ENCODE peak calls at places on chromosomes 1 and 21, in five cellular contexts. One of them, this sample, is unnamed.
A peak's percentile ranks its signal among the peaks of the same experiment; 100 is the strongest.

GRCh38 chr1:10978719-10979118 is 33.7 kb upstream of the TARDBP start:
- DNase-seq in breast epithelium: no peak
- DNase-seq in lower leg skin: no peak
- DNase-seq in testis: no peak
- DNase-seq in K562: no peak
- DNase-seq in this sample: no peak

GRCh38 chr1:240763771-240764170 is 151.8 kb upstream of the GREM2 start:
- DNase-seq in testis: no peak
- DNase-seq in K562: no peak
- DNase-seq in lower leg skin: no peak
- DNase-seq in breast epithelium: no peak
- DNase-seq in this sample: no peak

GRCh38 chr21:15908187-15908586 is 178.4 kb downstream of the USP25 start:
- DNase-seq in lower leg skin: no peak
- DNase-seq in testis: no peak
- DNase-seq in breast epithelium: no peak
- DNase-seq in K562: peak; percentile 11
- DNase-seq in this sample: no peak

GRCh38 chr1:16171314-16172223 is 15.7 kb upstream of the EPHA2 start:
- DNase-seq in lower leg skin: no peak
- DNase-seq in testis: no peak
- DNase-seq in breast epithelium: no peak
- DNase-seq in K562: no peak
- DNase-seq in this sample: no peak

GRCh38 chr1:11198851-11199628 is 9.9 kb downstream of the ANGPTL7 start:
- DNase-seq in testis: no peak
- DNase-seq in breast epithelium: no peak
- DNase-seq in lower leg skin: no peak
- DNase-seq in K562: no peak
- DNase-seq in this sample: no peak

GRCh38 chr1:119475866-119476439 is 31.1 kb upstream of the HSD3B1 start:
- DNase-seq in testis: peak; percentile 73
- DNase-seq in breast epithelium: peak; percentile 50
- DNase-seq in lower leg skin: peak; percentile 39
- DNase-seq in K562: peak; percentile 64
- DNase-seq in this sample: peak; percentile 30

GRCh38 chr1:59568158-59568935 is 246.4 kb upstream of the HOOK1 start:
- DNase-seq in K562: no peak
- DNase-seq in testis: no peak
- DNase-seq in lower leg skin: no peak
- DNase-seq in breast epithelium: no peak
- DNase-seq in this sample: no peak

GRCh38 chr1:15952317-15953258 is 23.3 kb downstream of the ZBTB17 start:
- DNase-seq in breast epithelium: no peak
- DNase-seq in lower leg skin: no peak
- DNase-seq in K562: peak; percentile 97
- DNase-seq in testis: no peak
- DNase-seq in this sample: peak; percentile 83

GRCh38 chr1:167566766-167567165 is 13.2 kb upstream of the CREG1 start:
- DNase-seq in lower leg skin: no peak
- DNase-seq in testis: no peak
- DNase-seq in K562: no peak
- DNase-seq in breast epithelium: no peak
- DNase-seq in this sample: no peak

GRCh38 chr1:29828526-29829447 is 592.5 kb downstream of the PTPRU start:
- DNase-seq in testis: no peak
- DNase-seq in breast epithelium: no peak
- DNase-seq in lower leg skin: no peak
- DNase-seq in K562: no peak
- DNase-seq in this sample: no peak

GRCh38 chr1:27527857-27528700 is 38.1 kb upstream of the WASF2 start:
- DNase-seq in K562: no peak
- DNase-seq in breast epithelium: no peak
- DNase-seq in lower leg skin: peak; percentile 71
- DNase-seq in testis: peak; percentile 70
- DNase-seq in this sample: peak; percentile 71

GRCh38 chr1:76390451-76390850 is 315.9 kb downstream of the ST6GALNAC3 start:
- DNase-seq in testis: no peak
- DNase-seq in lower leg skin: peak; percentile 14
- DNase-seq in breast epithelium: peak; percentile 55
- DNase-seq in K562: no peak
- DNase-seq in this sample: no peak

GRCh38 chr1:41382531-41383090 is 21.4 kb downstream of the FOXO6 start:
- DNase-seq in testis: no peak
- DNase-seq in lower leg skin: no peak
- DNase-seq in breast epithelium: peak; percentile 62
- DNase-seq in K562: no peak
- DNase-seq in this sample: no peak

GRCh38 chr1:87334351-87335174 is 5.9 kb downstream of the LMO4 start:
- DNase-seq in breast epithelium: no peak
- DNase-seq in lower leg skin: no peak
- DNase-seq in testis: peak; percentile 43
- DNase-seq in K562: peak; percentile 57
- DNase-seq in this sample: peak; percentile 56

GRCh38 chr1:171055966-171056643 is 34.6 kb upstream of the FMO3 start:
- DNase-seq in testis: no peak
- DNase-seq in K562: no peak
- DNase-seq in breast epithelium: no peak
- DNase-seq in lower leg skin: no peak
- DNase-seq in this sample: no peak

GRCh38 chr1:162560303-162561036 is 1.1 kb upstream of the UAP1 start:
- DNase-seq in K562: peak; percentile 55
- DNase-seq in breast epithelium: peak; percentile 78
- DNase-seq in lower leg skin: no peak
- DNase-seq in testis: no peak
- DNase-seq in this sample: peak; percentile 52

GRCh38 chr1:154352581-154353459 is 27.5 kb downstream of the ATP8B2 start:
- DNase-seq in lower leg skin: no peak
- DNase-seq in K562: peak; percentile 87
- DNase-seq in testis: peak; percentile 66
- DNase-seq in breast epithelium: peak; percentile 30
- DNase-seq in this sample: peak; percentile 88

GRCh38 chr1:80217377-80217986 is 1211.0 kb upstream of the ADGRL4 start:
- DNase-seq in lower leg skin: peak; percentile 18
- DNase-seq in K562: peak; percentile 0
- DNase-seq in testis: peak; percentile 24
- DNase-seq in breast epithelium: no peak
- DNase-seq in this sample: no peak

GRCh38 chr1:26838474-26839338 is 12.2 kb downstream of the ZDHHC18 start:
- DNase-seq in testis: no peak
- DNase-seq in lower leg skin: no peak
- DNase-seq in K562: no peak
- DNase-seq in breast epithelium: no peak
- DNase-seq in this sample: no peak

GRCh38 chr21:33399821-33400220 is 3.4 kb upstream of the IFNGR2 start:
- DNase-seq in breast epithelium: no peak
- DNase-seq in lower leg skin: no peak
- DNase-seq in K562: no peak
- DNase-seq in testis: no peak
- DNase-seq in this sample: no peak

GRCh38 chr1:9859252-9860014 is 35.7 kb upstream of the CLSTN1 start:
- DNase-seq in K562: no peak
- DNase-seq in breast epithelium: peak; percentile 45
- DNase-seq in testis: no peak
- DNase-seq in lower leg skin: no peak
- DNase-seq in this sample: no peak

GRCh38 chr1:163442940-163443339 is 121.2 kb downstream of the NUF2 start:
- DNase-seq in lower leg skin: no peak
- DNase-seq in testis: no peak
- DNase-seq in K562: no peak
- DNase-seq in breast epithelium: no peak
- DNase-seq in this sample: no peak

GRCh38 chr1:159869173-159869572 is 6.7 kb upstream of the VSIG8 start:
- DNase-seq in testis: no peak
- DNase-seq in K562: peak; percentile 61
- DNase-seq in breast epithelium: no peak
- DNase-seq in lower leg skin: no peak
- DNase-seq in this sample: peak; percentile 8

GRCh38 chr1:91732291-91732953 is 153.5 kb downstream of the TGFBR3 start:
- DNase-seq in K562: peak; percentile 98
- DNase-seq in breast epithelium: peak; percentile 52
- DNase-seq in lower leg skin: no peak
- DNase-seq in testis: no peak
- DNase-seq in this sample: no peak

GRCh38 chr1:47442844-47443529 is 5.1 kb downstream of the FOXD2 start:
- DNase-seq in testis: no peak
- DNase-seq in breast epithelium: no peak
- DNase-seq in lower leg skin: no peak
- DNase-seq in K562: no peak
- DNase-seq in this sample: no peak

GRCh38 chr1:90045853-90046563 is 51.1 kb downstream of the ZNF326 start:
- DNase-seq in breast epithelium: no peak
- DNase-seq in K562: peak; percentile 54
- DNase-seq in testis: no peak
- DNase-seq in lower leg skin: no peak
- DNase-seq in this sample: peak; percentile 49

DNA sequence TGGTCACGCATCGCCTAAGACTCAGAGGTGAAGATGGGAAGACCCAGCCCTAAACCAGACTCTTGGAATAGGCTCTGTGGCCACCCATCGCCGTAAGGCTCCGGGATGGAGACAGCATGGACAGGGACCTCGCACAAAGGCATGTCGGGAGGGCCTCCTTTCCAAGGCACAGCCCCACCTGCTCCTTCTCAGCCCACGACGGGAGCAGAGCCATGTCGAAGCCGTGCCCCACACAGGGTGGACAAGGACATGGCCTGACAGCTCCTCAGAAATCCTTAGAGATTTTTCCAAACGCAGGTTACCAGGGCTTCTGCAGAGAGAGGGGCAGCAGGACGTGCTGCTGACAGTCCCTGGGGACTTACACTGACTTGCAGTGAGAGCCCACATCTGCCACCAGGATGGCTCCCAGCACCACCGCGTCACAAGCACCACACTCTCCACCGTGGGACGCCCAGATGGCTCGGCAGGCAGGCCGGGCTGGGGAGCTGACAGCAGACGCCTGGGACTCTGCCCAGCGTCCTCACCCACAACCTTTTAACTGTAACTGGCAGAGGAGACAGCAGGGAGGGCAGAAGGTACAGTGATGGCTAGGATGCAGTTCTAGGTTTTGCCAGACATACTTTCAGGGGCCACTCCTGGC is 12.0 kb downstream of the SSU72 start:
- DNase-seq in K562: no peak
- DNase-seq in lower leg skin: no peak
- DNase-seq in testis: no peak
- DNase-seq in breast epithelium: no peak
- DNase-seq in this sample: no peak
- TF ChIP-seq POLR2A in K562: no peak
- TF ChIP-seq POLR2A in lower leg skin: no peak
- TF ChIP-seq POLR2A in testis: no peak
- TF ChIP-seq POLR2A in breast epithelium: no peak
- TF ChIP-seq POLR2A in this sample: no peak

DNA sequence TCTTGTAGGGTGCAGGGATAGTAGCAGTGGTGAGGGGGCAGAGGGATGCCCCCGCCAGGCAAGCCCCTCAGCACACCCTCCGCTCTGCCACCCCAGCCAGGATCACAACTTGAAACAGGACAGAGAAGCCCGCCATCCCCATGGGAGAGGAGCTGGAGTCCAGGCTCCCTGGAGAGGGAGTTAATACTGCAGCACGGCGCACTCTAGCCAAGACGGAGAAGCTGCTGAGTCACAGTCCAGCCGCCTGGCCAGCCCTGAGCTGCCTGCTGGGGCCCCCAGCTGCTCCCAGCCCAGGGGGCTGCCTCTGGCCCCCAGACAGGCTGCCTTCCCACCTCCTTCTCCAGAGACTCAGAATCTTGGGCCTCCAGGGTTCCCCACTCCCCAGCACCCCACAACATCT is 87.2 kb downstream of the SYT2 start:
- DNase-seq in K562: peak; percentile 78
- DNase-seq in testis: peak; percentile 79
- DNase-seq in lower leg skin: no peak
- DNase-seq in breast epithelium: no peak
- DNase-seq in this sample: peak; percentile 23
- TF ChIP-seq POLR2A in K562: no peak
- TF ChIP-seq POLR2A in testis: no peak
- TF ChIP-seq POLR2A in lower leg skin: no peak
- TF ChIP-seq POLR2A in breast epithelium: no peak
- TF ChIP-seq POLR2A in this sample: no peak

DNA sequence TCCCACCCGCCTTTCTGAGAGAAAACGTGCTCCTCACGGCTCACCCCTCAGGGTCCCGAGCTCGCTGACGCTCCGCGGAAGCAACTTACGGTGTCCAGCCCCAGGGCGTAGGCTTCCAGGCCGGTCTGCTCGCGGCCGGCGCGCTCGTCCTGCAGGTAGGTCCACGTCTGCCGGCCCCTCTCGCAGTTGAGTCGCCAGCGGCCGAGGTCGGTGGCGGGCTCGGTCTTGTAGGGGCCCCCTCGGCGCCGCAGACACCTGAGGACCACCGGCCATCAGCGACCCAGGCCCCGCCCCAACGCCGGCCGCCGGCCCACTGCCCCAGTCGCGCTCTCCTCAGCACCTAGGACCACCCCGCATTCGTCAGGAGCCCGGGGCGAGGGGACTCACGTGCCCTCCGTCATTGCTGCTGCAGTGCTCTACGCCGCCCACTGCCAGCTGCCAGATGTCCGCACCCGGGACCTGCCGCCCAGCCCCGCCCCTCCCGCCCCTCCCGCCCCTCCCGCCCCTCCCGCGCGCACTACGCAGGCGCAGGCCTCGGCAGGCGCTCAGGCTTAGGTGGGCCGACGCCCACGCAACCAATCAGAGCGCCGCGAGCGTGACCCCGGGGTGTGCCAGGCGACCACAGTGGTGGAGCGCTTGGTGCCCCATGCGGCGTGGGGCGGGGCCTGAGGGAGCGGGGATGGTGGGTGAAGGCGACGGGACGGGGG is at the start of gene LSS:
- DNase-seq in K562: peak; percentile 100
- DNase-seq in testis: peak; percentile 97
- DNase-seq in lower leg skin: peak; percentile 95
- DNase-seq in breast epithelium: peak; percentile 95
- DNase-seq in this sample: peak; percentile 94
- TF ChIP-seq POLR2A in K562: no peak
- TF ChIP-seq POLR2A in testis: no peak
- TF ChIP-seq POLR2A in lower leg skin: no peak
- TF ChIP-seq POLR2A in breast epithelium: no peak
- TF ChIP-seq POLR2A in this sample: peak; percentile 28

GRCh38 chr1:94925561-94926364 is 1.1 kb downstream of the CNN3 start:
- DNase-seq in lower leg skin: peak; percentile 42
- DNase-seq in K562: no peak
- DNase-seq in breast epithelium: peak; percentile 93
- DNase-seq in testis: peak; percentile 67
- DNase-seq in this sample: peak; percentile 30
- TF ChIP-seq POLR2A in lower leg skin: no peak
- TF ChIP-seq POLR2A in K562: no peak
- TF ChIP-seq POLR2A in breast epithelium: no peak
- TF ChIP-seq POLR2A in testis: no peak
- TF ChIP-seq POLR2A in this sample: no peak